ENCODE peak calls at places on chromosomes 16 and 17, in five cellular contexts. R, U, K, D and C are unnamed samples.

GRCh38 chr17:48351916-48352332 is 78.1 kb downstream of the SKAP1 start:
- DNase-seq in R (no peak), D (no peak), K (no peak), U (no peak), C (no peak)

GRCh38 chr17:14748036-14748715 is 447.3 kb downstream of the HS3ST3B1 start:
- DNase-seq in D (no peak), R (no peak), K (no peak), U (no peak), C (no peak)

GRCh38 chr16:68144008-68144407 is 58.8 kb downstream of the NFATC3 start:
- DNase-seq in K (no peak), R (no peak), D (no peak), U (no peak), C (no peak)

GRCh38 chr16:20868890-20869289 is 31.3 kb downstream of the DCUN1D3 start:
- DNase-seq in R (peak; percentile 80), D (peak; percentile 80), U (peak; percentile 84), K (peak; percentile 92), C (peak; percentile 91)

GRCh38 chr16:24580665-24581064 is 41.3 kb downstream of the RBBP6 start:
- DNase-seq in K (no peak), R (no peak), U (no peak), D (no peak), C (no peak)

GRCh38 chr16:64392456-64392855 is 729.4 kb downstream of the CDH11 start:
- DNase-seq in D (no peak), K (no peak), U (no peak), R (no peak), C (no peak)

GRCh38 chr16:71584543-71585317 is 7.8 kb upstream of the TAT start:
- DNase-seq in R (no peak), U (no peak), D (no peak), K (no peak), C (no peak)

GRCh38 chr17:49260011-49260921 is 29.7 kb upstream of the PHOSPHO1 start:
- DNase-seq in D (peak; percentile 41), R (peak; percentile 40), K (peak; percentile 68), U (peak; percentile 36), C (peak; percentile 31)

GRCh38 chr16:79597277-79597676 is 3.3 kb downstream of the MAF start:
- DNase-seq in R (no peak), D (no peak), K (no peak), U (no peak), C (no peak)

GRCh38 chr16:4390266-4391260 is 18.9 kb downstream of the VASN start:
- DNase-seq in R (no peak), D (no peak), U (no peak), K (no peak), C (no peak)

GRCh38 chr16:4393243-4393606 is 21.6 kb downstream of the VASN start:
- DNase-seq in R (no peak), U (no peak), D (no peak), K (no peak), C (no peak)

GRCh38 chr16:4395055-4395726 is 21.2 kb downstream of the CORO7 start:
- DNase-seq in K (no peak), R (no peak), U (no peak), D (no peak), C (no peak)

GRCh38 chr16:4391635-4392381 is 20.2 kb downstream of the VASN start:
- DNase-seq in D (no peak), K (no peak), R (no peak), U (no peak), C (no peak)

GRCh38 chr16:4392382-4393242 is 21.0 kb downstream of the VASN start:
- DNase-seq in K (peak; percentile 27), R (no peak), U (peak; percentile 84), D (no peak), C (peak; percentile 87)
- H3K27ac ChIP-seq in K (peak overlapping the region; percentile 63), R (peak overlapping the region; percentile 23), U (peak overlapping the region; percentile 62), D (no peak overlapping the region), C (peak overlapping the region; percentile 83)

GRCh38 chr17:22694362-22695227 is 1002.3 kb downstream of the KCNJ18 start:
- DNase-seq in U (no peak), D (no peak), R (no peak), K (no peak), C (no peak)
- H3K9me3 ChIP-seq in U (no peaks in the 10 kb centered on the region), D (no peaks in the 10 kb centered on the region), R (no peaks in the 10 kb centered on the region), K (peaks cover 27% of the 10 kb centered on the region), C (no peaks in the 10 kb centered on the region)

GRCh38 chr17:45311406-45311761 is 5.4 kb downstream of the MAP3K14 start:
- DNase-seq in R (no peak), U (no peak), D (no peak), K (no peak), C (no peak)
- TF ChIP-seq CTCF in R (no peak), U (no peak), D (no peak), K (no peak), C (no peak)

GRCh38 chr17:63150994-63151464 is 185.0 kb downstream of the TANC2 start:
- DNase-seq in R (no peak), K (no peak), U (no peak), D (no peak), C (no peak)
- H3K27ac ChIP-seq in R (no peak overlapping the region), K (no peak overlapping the region), U (no peak overlapping the region), D (no peak overlapping the region), C (no peak overlapping the region)

GRCh38 chr17:5097101-5097834 is 14.4 kb downstream of the ZNF232 start:
- DNase-seq in K (peak; percentile 67), D (peak; percentile 39), U (peak; percentile 73), R (no peak), C (peak; percentile 41)

GRCh38 chr17:5092139-5093010 is 14.1 kb downstream of the ZFP3 start:
- DNase-seq in U (no peak), R (no peak), K (no peak), D (no peak), C (no peak)
- H3K9me3 ChIP-seq in U (peaks cover 48% of the 10 kb centered on the region), R (peaks cover 44% of the 10 kb centered on the region), K (peaks cover 98% of the 10 kb centered on the region), D (peaks cover 35% of the 10 kb centered on the region), C (peaks cover 78% of the 10 kb centered on the region)

DNA sequence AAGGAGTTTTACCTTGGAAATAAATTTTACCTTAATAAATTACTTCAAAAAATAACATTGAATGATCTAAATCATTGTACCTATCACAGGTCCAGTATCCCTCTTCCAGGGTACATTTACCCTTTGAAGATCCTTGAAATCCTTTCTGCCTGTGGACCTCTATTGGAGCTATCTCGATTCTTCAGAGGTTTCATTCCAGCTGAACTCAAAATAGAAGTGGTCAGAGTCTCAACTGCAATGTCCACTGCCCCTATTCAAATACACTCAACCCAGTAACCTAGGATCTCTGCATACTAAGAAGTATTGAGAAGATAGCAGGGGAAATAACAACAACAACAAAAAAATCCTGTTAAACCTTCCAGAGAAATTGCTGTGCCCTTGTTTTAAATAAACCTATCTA is 9.3 kb downstream of the ABCA5 start:
- DNase-seq in K (no peak), D (no peak), R (no peak), U (no peak), C (no peak)
- TF ChIP-seq CTCF in K (no peak), D (no peak), R (no peak), U (no peak), C (no peak)

DNA sequence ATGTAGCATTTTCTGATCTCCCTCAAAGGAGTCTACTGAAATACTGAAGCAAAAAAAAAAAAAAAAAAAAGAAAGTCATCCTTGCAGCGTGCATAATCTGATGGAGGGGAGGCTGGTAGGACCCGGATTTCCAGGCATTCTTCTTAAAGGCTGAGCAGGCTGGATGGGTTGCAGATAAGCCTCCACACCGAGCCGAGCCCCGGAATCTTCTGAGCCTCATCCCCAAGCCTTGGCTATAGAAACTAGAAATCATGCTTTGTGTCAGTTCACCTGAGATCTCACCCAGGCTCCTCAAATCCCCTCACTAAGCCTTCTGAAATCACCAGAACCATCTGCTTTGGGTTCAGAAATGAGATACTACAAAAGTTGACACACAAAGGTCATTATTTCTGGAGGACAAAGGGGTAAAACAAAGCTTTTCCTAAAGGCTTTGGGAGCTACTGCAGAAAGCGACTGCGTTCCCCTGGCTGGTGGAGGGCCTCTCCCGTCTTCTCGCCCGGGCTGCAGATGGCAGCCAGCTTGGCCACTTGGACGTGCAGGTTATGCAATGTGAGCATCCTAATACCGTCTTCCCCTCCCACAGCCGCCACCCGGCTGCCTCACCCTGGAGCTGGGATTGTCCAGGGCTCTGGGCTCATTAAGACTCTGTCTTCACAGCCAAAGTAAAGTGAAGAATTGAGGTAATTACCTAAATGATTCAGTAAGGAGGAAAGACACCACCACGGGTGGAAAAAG is 4.7 kb upstream of the CACNG4 start:
- DNase-seq in U (no peak), R (no peak), K (no peak), D (no peak), C (no peak)
- H3K27ac ChIP-seq in U (no peak overlapping the region), R (no peak overlapping the region), K (no peak overlapping the region), D (no peak overlapping the region), C (no peak overlapping the region)

GRCh38 chr17:38851434-38851833 is 2.1 kb downstream of the RPL23 start:
- DNase-seq in U (no peak), R (no peak), D (no peak), K (no peak), C (no peak)

GRCh38 chr17:38848557-38848891 is 5.0 kb downstream of the RPL23 start:
- DNase-seq in U (no peak), K (no peak), R (no peak), D (no peak), C (no peak)

GRCh38 chr17:38850374-38850773 is 3.1 kb downstream of the RPL23 start:
- DNase-seq in K (no peak), R (no peak), D (no peak), U (no peak), C (no peak)

GRCh38 chr17:38852771-38853291 is 690 bp downstream of the RPL23 start:
- DNase-seq in K (no peak), U (no peak), R (no peak), D (no peak), C (no peak)

DNA sequence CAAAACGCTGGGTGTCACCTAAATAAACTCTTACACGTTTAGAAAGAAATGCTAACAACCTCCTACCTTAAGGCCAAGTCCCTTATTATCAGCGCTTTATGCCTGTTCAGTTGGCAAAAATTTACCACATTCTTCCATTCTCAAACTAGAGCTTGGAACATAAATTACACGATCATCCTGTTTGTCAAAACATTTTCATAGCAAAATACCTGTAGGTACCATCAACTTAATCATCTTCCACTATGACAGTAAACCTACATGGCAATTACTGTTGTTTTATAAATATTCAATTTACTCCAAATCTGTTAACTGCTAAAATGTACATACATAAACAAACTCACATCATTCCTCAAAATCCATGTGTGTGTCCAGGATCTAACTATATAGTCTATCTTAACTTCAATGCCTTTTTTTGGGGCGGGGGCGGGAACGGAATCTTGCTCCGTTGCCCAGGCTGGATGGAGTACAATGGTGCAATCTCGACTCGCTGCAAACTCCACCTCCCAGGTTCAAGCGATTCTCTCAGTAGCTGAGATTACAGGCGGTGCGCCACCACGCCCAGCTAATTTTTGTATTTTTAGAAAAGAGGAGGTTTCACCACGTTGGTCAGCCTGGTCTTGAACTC is 4.5 kb downstream of the RPL23 start:
- DNase-seq in D (no peak), U (no peak), K (no peak), R (no peak), C (no peak)
- H3K9me3 ChIP-seq in D (no peaks in the 10 kb centered on the region), U (no peaks in the 10 kb centered on the region), K (no peaks in the 10 kb centered on the region), R (no peaks in the 10 kb centered on the region), C (no peaks in the 10 kb centered on the region)